ENCODE peak calls at places on chromosomes 11 and 22, in seven cellular contexts. J, T, F, X, M, I and E are unnamed samples.

GRCh38 chr22:23110922-23111527 is 30.8 kb downstream of the RSPH14 start:
- DNase-seq in T (no peak), I (no peak), X (no peak), F (no peak), J (no peak), M (peak; percentile 24), E (no peak)

GRCh38 chr22:41301085-41302015 is at the start of gene ZC3H7B:
- DNase-seq in X (peak; percentile 74), T (peak; percentile 82), I (no peak), F (peak; percentile 65), J (peak; percentile 88), M (peak; percentile 92), E (peak; percentile 80)

GRCh38 chr22:41589260-41589600 is 410 bp downstream of the PMM1 start:
- DNase-seq in I (peak; percentile 17), F (peak; percentile 14), T (no peak), M (peak; percentile 49), X (no peak), J (peak; percentile 54), E (no peak)

GRCh38 chr11:117600261-117600783 is 196.7 kb downstream of the DSCAML1 start:
- DNase-seq in T (peak; percentile 55), J (no peak), X (no peak), F (no peak), M (peak; percentile 51), I (no peak), E (no peak)

GRCh38 chr11:126764221-126764620 is 236.3 kb downstream of the KIRREL3 start:
- DNase-seq in I (no peak), X (peak; percentile 12), J (no peak), T (no peak), F (no peak), M (peak; percentile 33), E (no peak)

GRCh38 chr22:21698430-21699329 is 32.9 kb downstream of the PPIL2 start:
- DNase-seq in T (peak; percentile 57), X (no peak), J (peak; percentile 56), I (no peak), F (no peak), M (peak; percentile 14), E (no peak)

GRCh38 chr11:130389315-130389935 is 39.0 kb downstream of the ADAMTS8 start:
- DNase-seq in F (no peak), M (no peak), X (no peak), I (no peak), J (no peak), T (no peak), E (no peak)

GRCh38 chr22:39351689-39352214 is 2.0 kb downstream of the SYNGR1 start:
- DNase-seq in F (no peak), X (peak; percentile 44), T (peak; percentile 43), I (no peak), J (peak; percentile 28), M (peak; percentile 83), E (no peak)

GRCh38 chr11:103464420-103464819 is 355.2 kb downstream of the DYNC2H1 start:
- DNase-seq in I (no peak), M (no peak), X (no peak), J (no peak), T (no peak), F (no peak), E (no peak)

GRCh38 chr11:19444231-19444630 is 203.5 kb upstream of the E2F8 start:
- DNase-seq in I (no peak), F (no peak), M (no peak), X (peak; percentile 50), T (no peak), J (peak; percentile 18), E (no peak)

GRCh38 chr11:15327786-15328231 is 213.1 kb downstream of the INSC start:
- DNase-seq in I (peak; percentile 60), X (peak; percentile 51), F (peak; percentile 81), T (peak; percentile 87), M (peak; percentile 90), J (peak; percentile 68), E (no peak)

DNA sequence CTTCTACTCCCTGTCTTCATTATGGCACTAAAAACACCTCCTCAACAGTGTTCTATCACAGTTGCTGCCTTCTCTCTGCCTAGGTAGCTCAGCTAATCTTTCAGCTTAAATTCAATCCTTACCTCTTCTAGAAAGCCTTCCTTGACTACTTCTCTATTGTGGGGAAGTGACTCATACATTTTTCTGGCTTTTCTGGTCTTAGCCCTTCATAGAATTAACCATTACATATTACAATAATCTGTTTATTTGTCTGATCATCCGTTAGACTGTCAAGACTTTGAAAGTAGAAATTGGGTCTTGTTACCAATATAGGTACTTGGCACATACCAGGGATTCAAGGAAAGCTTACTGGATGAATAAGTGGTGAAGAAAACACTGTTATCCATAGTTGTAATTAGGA is 89.6 kb downstream of the FANCF start:
- DNase-seq in I (no peak), M (no peak), F (no peak), J (no peak), T (no peak), X (no peak), E (no peak)
- H3K4ac ChIP-seq in I (no peak overlapping the region), M (no peak overlapping the region), F (no peak overlapping the region), J (no peak overlapping the region), T (no peak overlapping the region), X (no peak overlapping the region), E (no peak overlapping the region)

DNA sequence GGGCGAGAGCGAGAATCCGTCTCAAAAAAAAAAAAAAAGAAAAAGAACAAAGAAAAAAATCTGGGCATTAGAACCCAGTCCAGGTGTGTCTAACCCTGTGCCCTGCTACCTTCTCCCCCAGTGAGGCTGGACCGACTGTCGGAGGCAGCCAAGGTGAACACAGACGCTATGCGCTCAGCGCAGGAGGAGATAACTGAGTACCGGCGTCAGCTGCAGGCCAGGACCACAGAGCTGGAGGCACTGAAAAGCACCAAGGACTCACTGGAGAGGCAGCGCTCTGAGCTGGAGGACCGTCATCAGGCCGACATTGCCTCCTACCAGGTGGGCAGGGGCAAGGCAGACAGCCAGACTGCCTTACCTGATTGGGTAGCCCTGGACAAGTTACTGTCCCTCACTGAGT is 3.2 kb downstream of the NEFH start:
- DNase-seq in X (no peak), F (no peak), M (no peak), T (peak; percentile 34), I (no peak), J (no peak), E (no peak)
- H3K4me2 ChIP-seq in X (no peak overlapping the region), F (no peak overlapping the region), M (no peak overlapping the region), T (no peak overlapping the region), I (no peak overlapping the region), J (no peak overlapping the region), E (no peak overlapping the region)

GRCh38 chr11:65649656-65650546 is 12.0 kb downstream of the SIPA1 start:
- DNase-seq in M (no peak), X (no peak), T (no peak), I (no peak), F (no peak), J (no peak), E (no peak)
- H3K4ac ChIP-seq in M (no peak overlapping the region), X (no peak overlapping the region), T (no peak overlapping the region), I (no peak overlapping the region), F (no peak overlapping the region), J (peak overlapping the region; percentile 48), E (no peak overlapping the region)

DNA sequence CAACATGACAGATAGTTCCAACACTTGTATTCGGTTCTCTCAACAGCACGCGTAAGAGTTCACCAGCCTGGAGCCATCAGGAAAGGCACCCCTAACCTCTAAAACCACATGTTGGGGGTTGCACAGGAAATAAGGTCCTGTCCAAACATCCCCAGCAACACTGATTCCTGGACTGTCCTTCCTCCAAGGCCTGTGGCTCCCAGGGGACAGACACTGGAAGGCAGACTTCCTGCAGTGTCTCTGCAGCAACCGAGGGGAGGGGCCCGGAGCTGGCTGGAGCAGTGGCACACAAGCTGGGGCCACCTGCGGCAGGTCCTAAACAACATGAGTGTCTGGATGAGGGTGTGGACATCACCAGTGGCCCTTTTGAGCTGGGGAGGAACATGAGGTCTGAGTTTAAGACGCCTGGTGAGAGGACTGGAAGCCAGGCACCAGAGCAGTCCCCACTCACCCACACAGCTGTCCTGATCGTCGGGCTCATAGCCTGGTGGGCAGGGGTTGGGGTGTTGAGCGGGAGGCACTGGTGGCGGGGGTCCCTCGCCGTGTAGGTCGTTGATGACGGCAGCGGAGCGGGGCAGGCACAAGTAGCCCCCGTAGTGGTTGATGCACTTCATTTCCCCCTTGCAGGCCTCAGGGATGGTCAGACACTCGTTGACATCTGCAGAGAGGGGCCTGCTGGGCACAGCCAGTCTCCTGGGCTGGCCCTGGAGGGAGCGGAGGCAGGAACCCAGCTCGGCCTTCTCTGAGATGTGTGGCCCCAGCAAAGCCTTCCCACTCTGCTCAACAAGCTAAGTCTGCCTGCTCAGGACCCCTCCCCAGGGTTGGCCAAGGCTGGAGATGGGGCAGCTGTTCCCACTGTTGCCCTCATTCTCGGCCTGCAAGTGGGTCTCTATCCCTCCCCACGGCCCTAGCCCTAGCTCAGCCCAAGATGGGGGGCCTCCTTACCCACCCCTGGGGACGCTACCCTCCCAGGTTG is 1.6 kb downstream of the EFEMP2 start:
- DNase-seq in T (no peak), F (no peak), J (peak; percentile 69), M (no peak), X (no peak), I (no peak), E (no peak)
- H3K4me2 ChIP-seq in T (no peak overlapping the region), F (no peak overlapping the region), J (peak overlapping the region; percentile 87), M (no peak overlapping the region), X (peak overlapping the region; percentile 96), I (no peak overlapping the region), E (peak overlapping the region; percentile 71)

GRCh38 chr11:114594703-114595102 is 883 bp downstream of the NXPE4 start:
- DNase-seq in F (no peak), X (no peak), I (no peak), T (no peak), M (no peak), J (no peak), E (no peak)
- H3K4ac ChIP-seq in F (no peak overlapping the region), X (no peak overlapping the region), I (no peak overlapping the region), T (no peak overlapping the region), M (no peak overlapping the region), J (no peak overlapping the region), E (no peak overlapping the region)

GRCh38 chr11:69294621-69295078 is 695 bp downstream of the MYEOV start:
- DNase-seq in T (no peak), X (no peak), I (no peak), J (no peak), F (no peak), M (no peak), E (no peak)
- H3K4me2 ChIP-seq in T (no peak overlapping the region), X (no peak overlapping the region), I (no peak overlapping the region), J (no peak overlapping the region), F (no peak overlapping the region), M (no peak overlapping the region), E (no peak overlapping the region)

GRCh38 chr11:122175316-122175715 is 59.3 kb upstream of the BLID start:
- DNase-seq in F (no peak), T (no peak), J (no peak), I (no peak), M (no peak), X (no peak), E (no peak)

GRCh38 chr11:122179966-122180365 is 64.0 kb upstream of the BLID start:
- DNase-seq in J (peak; percentile 40), F (no peak), X (no peak), T (no peak), M (no peak), I (no peak), E (no peak)

GRCh38 chr11:122176651-122177050 is 60.6 kb upstream of the BLID start:
- DNase-seq in I (no peak), M (no peak), T (no peak), F (no peak), X (no peak), J (no peak), E (no peak)

GRCh38 chr11:122178795-122179194 is 62.8 kb upstream of the BLID start:
- DNase-seq in M (no peak), J (no peak), X (peak; percentile 37), I (no peak), F (no peak), T (no peak), E (no peak)

GRCh38 chr11:122177238-122177637 is 61.2 kb upstream of the BLID start:
- DNase-seq in F (no peak), M (no peak), I (no peak), J (no peak), T (no peak), X (no peak), E (no peak)
- H3K4ac ChIP-seq in F (no peak overlapping the region), M (no peak overlapping the region), I (no peak overlapping the region), J (no peak overlapping the region), T (no peak overlapping the region), X (peak overlapping the region; percentile 79), E (no peak overlapping the region)

GRCh38 chr11:45331839-45332485 is 45.8 kb upstream of the SYT13 start:
- DNase-seq in T (no peak), M (no peak), F (no peak), X (no peak), J (no peak), I (no peak), E (no peak)
- H3K4me2 ChIP-seq in T (no peak overlapping the region), M (no peak overlapping the region), F (no peak overlapping the region), X (no peak overlapping the region), J (no peak overlapping the region), I (no peak overlapping the region), E (no peak overlapping the region)